ENCODE peak calls at places on chromosome 1, in nine cellular contexts. A is GM12891, G is body of pancreas, T is spleen, S is breast epithelium, L is GM12892, V is HepG2, K is A549, H is testis. F is an unnamed sample.

GRCh38 chr1:78038491-78038939 is 7.3 kb upstream of the GIPC2 start:
- DNase-seq in V (no peak), H (no peak), A (no peak), K (peak; percentile 7), L (no peak), S (no peak), T (no peak), G (peak; percentile 39), F (no peak)

GRCh38 chr1:180888870-180889269 is 23.8 kb upstream of the KIAA1614 start:
- DNase-seq in H (no peak), K (no peak), A (no peak), G (no peak), S (no peak), T (no peak), V (no peak), L (no peak), F (no peak)

GRCh38 chr1:177328251-177328650 is 157.5 kb downstream of the BRINP2 start:
- DNase-seq in A (no peak), T (no peak), S (no peak), V (no peak), H (no peak), G (no peak), K (no peak), L (no peak), F (no peak)

GRCh38 chr1:43968348-43968948 is 1.4 kb upstream of the DPH2 start:
- DNase-seq in L (no peak), H (peak; percentile 56), K (no peak), T (no peak), G (no peak), S (no peak), V (no peak), A (no peak), F (peak; percentile 48)

GRCh38 chr1:202165267-202165941 is 5.0 kb upstream of the PTPN7 start:
- DNase-seq in L (no peak), T (no peak), H (peak; percentile 71), V (no peak), G (no peak), K (no peak), S (no peak), A (no peak), F (no peak)

GRCh38 chr1:25068829-25069228 is 138.8 kb upstream of the RUNX3 start:
- DNase-seq in L (no peak), H (no peak), A (no peak), S (no peak), G (no peak), K (no peak), T (peak; percentile 31), V (no peak), F (no peak)

GRCh38 chr1:76074321-76075187 is at the start of gene ST6GALNAC3:
- DNase-seq in A (peak; percentile 38), G (peak; percentile 77), T (peak; percentile 95), L (peak; percentile 40), V (peak; percentile 7), H (peak; percentile 84), S (peak; percentile 56), K (peak; percentile 32), F (peak; percentile 86)

GRCh38 chr1:59061876-59062275 is 235.0 kb upstream of the FGGY start:
- DNase-seq in V (no peak), H (peak; percentile 91), A (no peak), K (no peak), G (peak; percentile 59), S (no peak), T (no peak), L (no peak), F (no peak)

GRCh38 chr1:110084226-110085078 is 14.0 kb upstream of the ALX3 start:
- DNase-seq in K (no peak), L (no peak), A (peak; percentile 49), H (peak; percentile 79), S (no peak), V (no peak), T (peak; percentile 85), G (peak; percentile 76), F (peak; percentile 32)

GRCh38 chr1:66208631-66209030 is 325.3 kb upstream of the SGIP1 start:
- DNase-seq in G (no peak), T (no peak), L (no peak), A (no peak), S (no peak), K (no peak), V (no peak), H (no peak), F (no peak)

GRCh38 chr1:27153927-27154358 is 982 bp downstream of the SLC9A1 start:
- DNase-seq in S (no peak), H (no peak), K (no peak), G (no peak), T (peak; percentile 76), A (no peak), L (no peak), V (no peak), F (peak; percentile 55)

DNA sequence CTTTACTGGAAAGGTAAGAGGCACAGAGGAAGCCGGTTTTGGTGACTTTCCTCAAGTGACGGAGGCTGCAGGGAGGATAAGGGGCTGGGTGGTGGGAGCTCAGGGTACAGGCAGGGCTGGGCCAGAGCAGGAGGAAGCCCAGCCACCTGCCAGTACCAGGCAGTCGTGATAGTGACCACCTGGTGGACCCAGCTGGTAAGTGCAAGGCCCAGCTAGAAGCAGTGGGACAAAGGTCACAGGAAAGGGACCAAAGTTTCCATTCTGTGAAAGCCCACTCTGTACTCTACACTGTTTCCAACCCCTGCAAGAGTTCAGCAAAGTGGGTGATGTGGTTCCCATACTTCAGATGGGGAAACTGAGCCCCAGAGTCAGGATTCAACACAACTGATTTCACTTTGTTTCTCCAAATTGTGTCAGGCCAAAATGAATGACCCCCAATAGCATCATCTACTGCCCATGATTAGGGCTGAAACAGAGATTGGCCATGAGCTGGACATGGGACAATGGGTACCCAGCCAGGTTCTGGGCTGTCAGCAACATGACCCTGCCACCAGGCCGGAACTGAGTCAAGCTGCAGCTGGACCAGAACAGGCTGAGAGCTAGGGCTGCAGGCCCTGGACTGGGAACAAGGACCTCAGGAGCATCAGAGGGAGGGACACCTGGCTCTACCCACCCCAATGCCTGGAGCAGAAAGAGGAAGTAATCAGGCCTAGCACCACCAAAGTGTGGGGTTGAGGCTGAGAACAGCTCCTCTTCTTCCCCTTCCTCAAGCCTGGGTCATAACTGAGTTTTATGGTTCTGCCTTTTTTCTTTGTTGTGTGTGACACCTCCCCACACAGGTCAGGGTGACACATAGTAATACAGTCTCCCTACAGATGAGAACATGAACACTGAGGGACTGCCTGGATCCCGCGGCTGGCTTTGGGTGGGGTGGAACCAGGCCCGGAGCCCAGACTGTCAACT is 50.2 kb downstream of the KCNN3 start:
- DNase-seq in V (peak; percentile 13), S (no peak), H (no peak), A (no peak), T (no peak), K (peak; percentile 68), L (no peak), G (peak; percentile 20), F (peak; percentile 7)
- TF ChIP-seq POLR2A in V (no peak), S (no peak), H (no peak), A (no peak), T (no peak), K (no peak), L (no peak), G (no peak), F (no peak)

DNA sequence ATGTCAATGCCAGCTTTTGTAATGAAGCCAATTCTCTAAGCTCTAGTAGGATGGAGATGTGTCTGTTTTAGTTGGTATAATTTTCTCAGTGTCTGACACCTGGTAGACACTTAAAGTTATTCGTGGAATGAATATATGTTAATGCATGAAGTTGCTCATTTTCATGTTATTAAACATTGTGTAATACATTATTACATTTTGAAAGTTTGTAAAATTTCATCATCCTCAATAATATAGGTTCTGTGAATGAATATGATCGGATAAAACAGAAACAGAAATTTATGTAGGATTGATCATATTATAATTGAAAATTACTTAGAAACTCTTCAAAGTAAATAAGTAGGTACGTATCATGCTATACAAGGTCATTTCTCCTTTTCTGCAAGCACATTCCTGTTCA is 625.3 kb downstream of the PLA2G4A start:
- DNase-seq in L (no peak), S (no peak), H (no peak), K (no peak), V (no peak), G (no peak), T (no peak), A (no peak), F (no peak)
- TF ChIP-seq POLR2A in L (no peak), S (no peak), H (no peak), K (no peak), V (no peak), G (no peak), T (no peak), A (no peak), F (no peak)

GRCh38 chr1:228486596-228487335 is 416 bp upstream of the RNF187 start:
- DNase-seq in V (peak; percentile 72), T (peak; percentile 96), H (peak; percentile 90), K (peak; percentile 88), L (peak; percentile 73), S (peak; percentile 62), A (peak; percentile 66), G (peak; percentile 66), F (peak; percentile 96)
- TF ChIP-seq POLR2A in V (no peak), T (peak; percentile 29), H (no peak), K (peak; percentile 60), L (peak; percentile 63), S (no peak), A (peak; percentile 39), G (peak; percentile 43), F (peak; percentile 81)

GRCh38 chr1:114756949-114757454 is 782 bp downstream of the CSDE1 start:
- DNase-seq in H (peak; percentile 25), A (no peak), L (no peak), S (no peak), T (peak; percentile 87), K (peak; percentile 18), G (peak; percentile 27), V (peak; percentile 49), F (peak; percentile 70)

GRCh38 chr1:114756009-114756892 is 1.5 kb downstream of the CSDE1 start:
- DNase-seq in V (no peak), H (no peak), L (no peak), T (no peak), G (no peak), K (no peak), A (no peak), S (no peak), F (no peak)

GRCh38 chr1:114758251-114758832 is 558 bp upstream of the CSDE1 start:
- DNase-seq in S (no peak), H (no peak), L (no peak), K (no peak), T (no peak), A (no peak), G (no peak), V (peak; percentile 7), F (no peak)

GRCh38 chr1:114755006-114755936 is 2.5 kb downstream of the CSDE1 start:
- DNase-seq in L (no peak), A (no peak), G (no peak), K (no peak), T (no peak), S (no peak), V (no peak), H (no peak), F (no peak)

DNA sequence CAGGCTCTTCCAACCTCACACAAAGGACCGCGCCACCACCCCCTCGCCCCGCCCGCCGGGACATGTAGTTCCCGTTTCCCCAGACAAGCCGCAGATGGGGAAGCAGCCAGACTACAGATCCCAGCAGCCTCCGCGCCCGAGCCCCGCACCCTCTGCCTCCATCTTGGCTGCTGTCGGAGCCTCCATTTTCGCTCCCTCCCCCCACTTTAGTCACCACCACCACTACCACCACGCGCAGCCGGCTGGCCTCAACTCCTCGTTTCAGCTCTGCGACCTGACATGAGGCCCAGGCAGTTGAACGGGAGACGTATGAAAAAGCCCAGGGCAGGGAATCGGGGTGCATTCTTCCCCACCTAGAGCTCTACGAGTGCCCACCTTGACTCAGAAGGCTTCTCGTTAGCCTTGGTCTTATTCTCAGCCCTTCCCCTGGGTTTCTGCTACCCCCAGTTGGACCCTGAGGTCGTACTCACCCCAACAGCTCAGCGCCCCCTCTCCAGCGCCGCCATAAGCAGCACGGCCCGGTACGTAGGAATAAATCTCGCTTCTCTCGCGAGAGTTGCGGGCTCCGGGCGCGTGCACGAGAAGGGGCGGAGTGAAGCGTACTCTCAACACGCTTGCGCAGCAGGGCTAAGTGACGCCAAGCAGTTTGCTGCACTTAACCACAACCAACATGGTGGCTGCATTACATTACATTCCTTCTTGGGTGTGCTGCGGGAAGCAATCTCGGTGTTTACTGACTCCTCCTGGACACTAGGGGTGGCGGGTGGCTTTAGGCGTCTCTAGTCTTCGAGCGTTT is at the start of gene CSDE1:
- DNase-seq in S (peak; percentile 97), V (peak; percentile 98), H (peak; percentile 98), T (peak; percentile 99), A (peak; percentile 61), K (peak; percentile 91), G (peak; percentile 98), L (peak; percentile 71), F (peak; percentile 98)
- TF ChIP-seq POLR2A in S (peak; percentile 92), V (peak; percentile 97), H (peak; percentile 32), T (peak; percentile 79), A (peak; percentile 96), K (peak; percentile 75), G (peak; percentile 96), L (peak; percentile 96), F (peak; percentile 97)